ENCODE peak calls at places on chromosome 3, in six cellular contexts. M, Y, N, W, Z and T are unnamed samples.

GRCh38 chr3:160226740-160227048 is 1.5 kb downstream of the C3orf80 start:
- DNase-seq in M (peak), Z (no peak), Y (no peak), N (no peak), W (no peak), T (no peak)

GRCh38 chr3:16516695-16517481 is 3.4 kb upstream of the RFTN1 start:
- DNase-seq in M (peak), Y (no peak), W (no peak), N (no peak), Z (peak), T (no peak)

GRCh38 chr3:48856469-48856868 is 8.8 kb upstream of the PRKAR2A start:
- DNase-seq in N (no peak), Z (no peak), M (no peak), Y (peak), W (no peak), T (no peak)

GRCh38 chr3:126998320-126998719 is 15.4 kb downstream of the PLXNA1 start:
- DNase-seq in Y (no peak), W (no peak), Z (no peak), M (no peak), N (no peak), T (no peak)

GRCh38 chr3:69299344-69299743 is 86.5 kb downstream of the FRMD4B start:
- DNase-seq in Z (no peak), N (no peak), W (no peak), Y (no peak), M (no peak), T (no peak)

GRCh38 chr3:68876112-68876713 is 56.1 kb downstream of the TAFA4 start:
- DNase-seq in W (no peak), N (peak), Z (peak), Y (no peak), M (peak), T (peak)

GRCh38 chr3:122714269-122714668 is 33.6 kb downstream of the PARP14 start:
- DNase-seq in M (no peak), Y (no peak), Z (no peak), N (no peak), W (no peak), T (no peak)

GRCh38 chr3:43054754-43055153 is 51.1 kb downstream of the POMGNT2 start:
- DNase-seq in M (no peak), N (no peak), Z (no peak), Y (no peak), W (no peak), T (no peak)

GRCh38 chr3:178223876-178224275 is 312.4 kb upstream of the KCNMB2 start:
- DNase-seq in M (no peak), W (no peak), Z (no peak), Y (no peak), N (no peak), T (no peak)

GRCh38 chr3:129063841-129064482 is 3.4 kb downstream of the GP9 start:
- DNase-seq in Y (peak), Z (no peak), W (no peak), N (no peak), M (no peak), T (no peak)
- TF ChIP-seq CTCF in Y (no peak), Z (no peak), W (no peak), N (no peak), M (no peak), T (no peak)

DNA sequence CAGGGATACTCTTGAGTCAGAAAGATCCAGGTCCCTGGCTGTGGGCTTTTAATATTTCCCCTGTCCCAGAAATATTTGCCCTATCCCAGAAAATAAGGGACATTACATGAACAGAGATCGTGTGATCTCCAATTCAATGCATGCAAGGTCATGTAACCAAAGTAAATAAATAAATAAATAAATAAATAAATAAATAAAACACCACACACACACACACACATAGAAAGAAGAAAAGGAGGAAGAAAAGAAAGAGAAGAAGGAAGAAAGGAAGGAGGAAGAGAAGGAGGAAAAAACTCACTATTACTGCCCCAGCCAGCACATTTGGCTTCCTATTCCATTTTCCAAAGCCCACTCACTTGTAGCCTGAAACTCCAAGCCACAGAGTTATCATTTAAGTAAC is 117.9 kb upstream of the CFAP20DC start:
- DNase-seq in N (no peak), M (no peak), Y (no peak), W (no peak), Z (no peak), T (no peak)
- TF ChIP-seq CTCF in N (no peak), M (no peak), Y (no peak), W (no peak), Z (no peak), T (no peak)

GRCh38 chr3:169060037-169060436 is 603.5 kb downstream of the MECOM start:
- DNase-seq in W (no peak), N (no peak), Y (no peak), M (no peak), Z (no peak), T (no peak)
- TF ChIP-seq CTCF in W (no peak), N (no peak), Y (no peak), M (peak), Z (no peak), T (no peak)

GRCh38 chr3:901953-902778 is 190.7 kb upstream of the CNTN6 start:
- DNase-seq in M (no peak), N (peak), Y (no peak), W (no peak), Z (no peak), T (no peak)
- TF ChIP-seq CTCF in M (peak), N (no peak), Y (peak), W (no peak), Z (no peak), T (no peak)

GRCh38 chr3:9251055-9251786 is 1.8 kb upstream of the SRGAP3 start:
- DNase-seq in M (no peak), Y (no peak), W (no peak), N (no peak), Z (no peak), T (no peak)
- TF ChIP-seq CTCF in M (no peak), Y (no peak), W (no peak), N (no peak), Z (no peak), T (peak)

GRCh38 chr3:101166150-101166549 is 154.2 kb downstream of the IMPG2 start:
- DNase-seq in M (no peak), Y (no peak), N (no peak), W (no peak), Z (no peak), T (no peak)
- TF ChIP-seq CTCF in M (no peak), Y (no peak), N (no peak), W (no peak), Z (no peak), T (no peak)